ENCODE peak calls at places on chromosomes 3 and 15, in five cellular contexts. U is lung; S is neural progenitor cell; N is GOT3; C is stimulated activated CD4-positive, alpha-beta T cell treated with anti-CD3 and anti-CD28 coated beads, Interleukin-2, amount 100 ng/mL, for 48 hours. W is an unnamed sample.

GRCh38 chr15:101068961-101069734 is 150.0 kb downstream of the LRRK1 start:
- DNase-seq in U (no peak), S (peak), N (no peak), C (no peak), W (no peak)

GRCh38 chr3:128243602-128244504 is 90.6 kb downstream of the EEFSEC start:
- DNase-seq in U (no peak), S (no peak), N (no peak), C (no peak), W (no peak)

GRCh38 chr3:9932843-9933560 is 632 bp upstream of the CRELD1 start:
- DNase-seq in U (peak), S (peak), N (peak), C (peak), W (peak)

GRCh38 chr3:60812544-60812943 is 438.7 kb downstream of the FHIT start:
- DNase-seq in U (no peak), S (no peak), N (no peak), C (no peak), W (no peak)

GRCh38 chr3:50292924-50293801 is 934 bp upstream of the IFRD2 start:
- DNase-seq in U (no peak), S (peak), N (no peak), C (no peak), W (no peak)

GRCh38 chr15:78208887-78209645 is 25.3 kb downstream of the ACSBG1 start:
- DNase-seq in U (peak), S (no peak), N (no peak), C (no peak), W (no peak)

GRCh38 chr3:171213178-171213577 is 186.7 kb upstream of the SLC2A2 start:
- DNase-seq in U (no peak), S (no peak), N (no peak), C (no peak), W (no peak)

GRCh38 chr3:137647179-137647578 is 116.9 kb upstream of the SOX14 start:
- DNase-seq in U (no peak), S (peak), N (no peak), C (no peak), W (no peak)

GRCh38 chr15:85582719-85583089 is 202.3 kb downstream of the AKAP13 start:
- DNase-seq in U (no peak), S (no peak), N (no peak), C (no peak), W (peak)

GRCh38 chr15:99409097-99409473 is 156.7 kb upstream of the MEF2A start:
- DNase-seq in U (peak), S (peak), N (no peak), C (no peak), W (peak)

GRCh38 chr3:156304406-156304805 is 184.0 kb downstream of the KCNAB1 start:
- DNase-seq in U (no peak), S (no peak), N (no peak), C (no peak), W (no peak)

GRCh38 chr15:55402707-55403106 is 5.5 kb downstream of the CCPG1 start:
- DNase-seq in U (no peak), S (no peak), N (no peak), C (no peak), W (no peak)

GRCh38 chr3:16060945-16061344 is 113.5 kb upstream of the GALNT15 start:
- DNase-seq in U (no peak), S (no peak), N (peak), C (no peak), W (no peak)

GRCh38 chr3:11672396-11672795 is 28.7 kb upstream of the VGLL4 start:
- DNase-seq in U (no peak), S (no peak), N (no peak), C (no peak), W (no peak)

GRCh38 chr3:71816757-71817156 is 31.8 kb upstream of the PROK2 start:
- DNase-seq in U (no peak), S (no peak), N (no peak), C (no peak), W (no peak)

GRCh38 chr3:71057526-71057894 is 526.0 kb downstream of the FOXP1 start:
- DNase-seq in U (no peak), S (no peak), N (no peak), C (no peak), W (no peak)

GRCh38 chr3:140505256-140505655 is 172.6 kb upstream of the TRIM42 start:
- DNase-seq in U (no peak), S (peak), N (no peak), C (no peak), W (no peak)

GRCh38 chr15:101326026-101326315 is 30.9 kb upstream of the SNRPA1 start:
- DNase-seq in U (no peak), S (no peak), N (no peak), C (no peak), W (no peak)

GRCh38 chr15:67832965-67833503 is 6.8 kb downstream of the RNU6-1 start:
- DNase-seq in U (no peak), S (peak), N (no peak), C (no peak), W (no peak)

GRCh38 chr3:71080517-71081083 is 502.9 kb downstream of the FOXP1 start:
- DNase-seq in U (no peak), S (no peak), N (no peak), C (no peak), W (no peak)

GRCh38 chr3:47420511-47421484 is 40.0 kb downstream of the PTPN23 start:
- DNase-seq in U (peak), S (peak), N (peak), C (peak), W (peak)

GRCh38 chr3:152719264-152719663 is 115.7 kb upstream of the P2RY1 start:
- DNase-seq in U (no peak), S (no peak), N (no peak), C (no peak), W (no peak)

GRCh38 chr15:101296418-101297405 is 1.7 kb upstream of the SNRPA1 start:
- DNase-seq in U (no peak), S (no peak), N (no peak), C (no peak), W (no peak)

GRCh38 chr3:149015383-149015782 is 24.0 kb downstream of the GYG1 start:
- DNase-seq in U (no peak), S (no peak), N (no peak), C (no peak), W (no peak)

GRCh38 chr3:107574650-107575049 is 51.9 kb downstream of the BBX start:
- DNase-seq in U (no peak), S (peak), N (no peak), C (no peak), W (no peak)

GRCh38 chr3:133271491-133271890 is 128.4 kb upstream of the BFSP2 start:
- DNase-seq in U (no peak), S (peak), N (no peak), C (no peak), W (no peak)

GRCh38 chr15:63759752-63760151 is 74.0 kb downstream of the HERC1 start:
- DNase-seq in U (no peak), S (peak), N (no peak), C (no peak), W (no peak)

GRCh38 chr15:28098766-28099554 is at the start of gene OCA2:
- DNase-seq in U (peak), S (peak), N (no peak), C (no peak), W (no peak)

GRCh38 chr3:181417748-181418147 is 294.0 kb upstream of the SOX2 start:
- DNase-seq in U (no peak), S (peak), N (no peak), C (no peak), W (peak)

GRCh38 chr15:42450434-42450790 is 40.5 kb downstream of the ZNF106 start:
- DNase-seq in U (no peak), S (no peak), N (no peak), C (no peak), W (no peak)

W was measured in anterior cingulate cortex.